ENCODE peak calls at places on chromosomes 7 and 10, in eight cellular contexts. Y is GM12878; I is mammary epithelial cell; P is neural progenitor cell; R is thyroid gland; M is mucosa of descending colon; F is CD8-positive, alpha-beta T cell; A is AG04450. D is an unnamed sample.

GRCh38 chr7:37247881-37248280 is 200.8 kb downstream of the ELMO1 start:
- DNase-seq in I (peak; percentile 3), M (no peak), Y (no peak), R (no peak), P (peak; percentile 24), A (no peak), F (no peak), D (peak; percentile 24)

GRCh38 chr10:49056356-49056755 is 59.0 kb downstream of the VSTM4 start:
- DNase-seq in F (no peak), R (peak; percentile 80), A (no peak), P (no peak), I (no peak), M (no peak), Y (no peak), D (no peak)

GRCh38 chr7:36994456-36995112 is 270.3 kb upstream of the AOAH start:
- DNase-seq in I (peak; percentile 51), M (no peak), F (no peak), P (no peak), A (no peak), Y (no peak), R (peak; percentile 25), D (peak; percentile 47)

GRCh38 chr7:3464900-3465622 is 164.0 kb downstream of the SDK1 start:
- DNase-seq in F (peak; percentile 63), Y (no peak), P (no peak), R (no peak), M (no peak), I (no peak), A (no peak), D (no peak)

GRCh38 chr7:48173983-48174382 is 2.7 kb downstream of the ABCA13 start:
- DNase-seq in R (no peak), Y (no peak), M (no peak), I (peak; percentile 41), F (no peak), P (no peak), A (no peak), D (no peak)

GRCh38 chr7:101441890-101442289 is 79.2 kb downstream of the COL26A1 start:
- DNase-seq in I (no peak), Y (no peak), F (no peak), R (no peak), A (no peak), M (no peak), P (no peak), D (no peak)

GRCh38 chr7:86598311-86598710 is 45.4 kb upstream of the GRM3 start:
- DNase-seq in M (peak; percentile 15), R (no peak), A (no peak), Y (no peak), P (peak; percentile 64), I (no peak), F (no peak), D (peak; percentile 68)

GRCh38 chr7:95404316-95404715 is 8.1 kb upstream of the PON3 start:
- DNase-seq in F (no peak), M (peak; percentile 26), P (peak; percentile 55), I (no peak), Y (no peak), A (no peak), R (peak; percentile 53), D (no peak)

GRCh38 chr7:23972057-23972456 is 262.0 kb downstream of the STK31 start:
- DNase-seq in A (no peak), I (no peak), P (no peak), M (no peak), F (no peak), Y (no peak), R (no peak), D (no peak)

GRCh38 chr7:14389052-14389988 is 399.9 kb upstream of the ETV1 start:
- DNase-seq in R (no peak), I (no peak), A (no peak), P (peak; percentile 8), Y (no peak), F (no peak), M (no peak), D (no peak)

GRCh38 chr7:70432567-70433001 is 699.4 kb upstream of the GALNT17 start:
- DNase-seq in I (no peak), F (no peak), A (no peak), M (no peak), Y (no peak), R (no peak), P (no peak), D (no peak)

GRCh38 chr10:8168836-8169235 is 114.3 kb downstream of the GATA3 start:
- DNase-seq in R (no peak), F (no peak), M (no peak), A (no peak), I (no peak), P (no peak), Y (no peak), D (no peak)

GRCh38 chr10:128803790-128804189 is 663.3 kb upstream of the MGMT start:
- DNase-seq in P (no peak), I (no peak), R (no peak), M (no peak), A (no peak), F (no peak), Y (no peak), D (no peak)

GRCh38 chr7:69967152-69967591 is 368.9 kb downstream of the AUTS2 start:
- DNase-seq in Y (no peak), P (peak; percentile 44), F (no peak), M (no peak), R (peak; percentile 72), A (no peak), I (no peak), D (peak; percentile 13)

GRCh38 chr7:158268851-158269535 is 318.6 kb downstream of the PTPRN2 start:
- DNase-seq in F (no peak), M (peak; percentile 74), I (no peak), Y (no peak), A (no peak), P (no peak), R (no peak), D (no peak)

GRCh38 chr10:86481761-86482160 is 39.8 kb downstream of the WAPL start:
- DNase-seq in Y (no peak), M (no peak), A (no peak), I (no peak), P (no peak), F (no peak), R (no peak), D (no peak)

DNA sequence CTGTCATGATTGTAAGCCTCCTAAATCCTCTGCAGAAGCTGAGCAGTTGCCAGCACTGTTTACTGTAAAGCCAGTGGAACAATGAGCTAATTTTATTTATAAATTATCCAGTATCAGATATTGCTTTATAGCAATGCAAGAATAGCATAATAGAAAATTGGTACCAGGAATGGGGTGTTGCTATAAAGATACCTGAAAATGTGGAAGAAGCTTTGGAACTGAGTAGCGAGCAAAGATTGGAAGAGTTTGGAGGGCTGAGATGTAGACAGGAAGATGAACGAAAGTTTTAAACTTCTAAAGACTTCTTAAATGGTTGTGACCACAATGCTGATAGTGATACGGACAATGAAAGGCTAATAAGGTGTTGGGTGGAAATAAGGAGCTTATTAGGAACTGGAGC is 917.4 kb upstream of the POT1 start:
- DNase-seq in P (no peak), F (no peak), A (no peak), M (no peak), R (no peak), Y (no peak), I (no peak), D (no peak)
- H3K9me3 ChIP-seq in P (no peaks in the 10 kb centered on the region), F (no peaks in the 10 kb centered on the region), A (peaks cover 14% of the 10 kb centered on the region), M (peaks cover 22% of the 10 kb centered on the region), R (no peaks in the 10 kb centered on the region), Y (no peaks in the 10 kb centered on the region), I (no peaks in the 10 kb centered on the region), D (no peaks in the 10 kb centered on the region)

GRCh38 chr10:15167411-15168295 is 840 bp downstream of the NMT2 start:
- DNase-seq in I (peak; percentile 50), Y (no peak), P (peak; percentile 89), R (peak; percentile 49), A (no peak), F (peak; percentile 44), M (peak; percentile 78), D (peak; percentile 43)

GRCh38 chr10:15168781-15169554 is 475 bp upstream of the NMT2 start:
- DNase-seq in A (peak; percentile 95), M (peak; percentile 98), Y (peak; percentile 48), R (peak; percentile 95), P (peak; percentile 97), I (peak; percentile 87), F (peak; percentile 97), D (peak; percentile 96)

GRCh38 chr10:15168296-15168780 is at the start of gene NMT2:
- DNase-seq in F (no peak), M (peak; percentile 93), Y (no peak), R (peak; percentile 86), I (peak; percentile 82), P (peak; percentile 97), A (no peak), D (peak; percentile 89)

GRCh38 chr10:15172306-15172840 is 3.9 kb upstream of the NMT2 start:
- DNase-seq in I (peak; percentile 80), P (no peak), F (no peak), Y (no peak), R (no peak), A (no peak), M (no peak), D (no peak)

GRCh38 chr10:15169555-15170407 is 1.3 kb upstream of the NMT2 start:
- DNase-seq in P (peak; percentile 7), Y (no peak), M (no peak), I (no peak), R (peak; percentile 5), F (peak; percentile 43), A (no peak), D (no peak)
- H3K4me3 ChIP-seq in P (no peak overlapping the region), Y (no peak overlapping the region), M (no peak overlapping the region), I (no peak overlapping the region), R (no peak overlapping the region), F (peak overlapping the region; percentile 42), A (no peak overlapping the region), D (no peak overlapping the region)

GRCh38 chr10:96770987-96771386 is 50.7 kb upstream of the PIK3AP1 start:
- DNase-seq in F (no peak), Y (no peak), R (no peak), I (no peak), M (no peak), A (no peak), P (no peak), D (no peak)

GRCh38 chr10:96767611-96768010 is 47.3 kb upstream of the PIK3AP1 start:
- DNase-seq in P (no peak), I (no peak), Y (no peak), F (no peak), R (no peak), M (no peak), A (no peak), D (no peak)

GRCh38 chr10:96764345-96764744 is 44.0 kb upstream of the PIK3AP1 start:
- DNase-seq in A (no peak), F (no peak), P (no peak), M (no peak), Y (no peak), I (no peak), R (no peak), D (no peak)

GRCh38 chr10:96765406-96766240 is 45.3 kb upstream of the PIK3AP1 start:
- DNase-seq in A (no peak), Y (no peak), P (peak; percentile 52), R (peak; percentile 66), F (peak; percentile 78), I (peak; percentile 47), M (peak; percentile 81), D (peak; percentile 75)

GRCh38 chr10:96768136-96768535 is 47.8 kb upstream of the PIK3AP1 start:
- DNase-seq in I (no peak), P (no peak), R (no peak), M (peak; percentile 55), Y (no peak), F (no peak), A (no peak), D (no peak)
- H3K9me3 ChIP-seq in I (peaks cover 8% of the 10 kb centered on the region), P (no peaks in the 10 kb centered on the region), R (no peaks in the 10 kb centered on the region), M (peaks cover 8% of the 10 kb centered on the region), Y (peaks cover 6% of the 10 kb centered on the region), F (no peaks in the 10 kb centered on the region), A (peaks cover 5% of the 10 kb centered on the region), D (no peaks in the 10 kb centered on the region)

GRCh38 chr10:132579027-132579859 is 41.7 kb downstream of the INPP5A start:
- DNase-seq in F (peak; percentile 27), M (no peak), P (no peak), A (no peak), I (no peak), R (no peak), Y (no peak), D (no peak)
- H3K4me3 ChIP-seq in F (no peak overlapping the region), M (no peak overlapping the region), P (no peak overlapping the region), A (no peak overlapping the region), I (no peak overlapping the region), R (no peak overlapping the region), Y (no peak overlapping the region), D (no peak overlapping the region)

D was measured in body of pancreas.